ENCODE peak calls at places on chromosome 3, in nine cellular contexts. Q is HepG2, J is AG04450, N is lower leg skin, X is colonic mucosa, M is GM13977, U is lung, G is thoracic aorta, O is OCI-LY7. D is an unnamed sample.

GRCh38 chr3:45958333-45958791 is 15.1 kb downstream of the CXCR6 start:
- DNase-seq in Q (no peak), J (no peak), N (peak; percentile 69), X (no peak), M (no peak), U (no peak), G (no peak), O (no peak), D (no peak)

GRCh38 chr3:135310317-135310716 is 515.3 kb downstream of the EPHB1 start:
- DNase-seq in Q (no peak), J (no peak), N (no peak), X (no peak), M (no peak), U (no peak), G (no peak), O (no peak), D (no peak)

GRCh38 chr3:185818267-185818875 is 6.5 kb downstream of the IGF2BP2 start:
- DNase-seq in Q (no peak), J (no peak), N (no peak), X (no peak), M (no peak), U (no peak), G (no peak), O (no peak), D (no peak)

GRCh38 chr3:8500208-8500961 is 1.2 kb upstream of the LMCD1 start:
- DNase-seq in Q (peak; percentile 87), J (peak; percentile 54), N (no peak), X (no peak), M (no peak), U (peak; percentile 43), G (no peak), O (no peak), D (no peak)

GRCh38 chr3:110026421-110026820 is 689.1 kb upstream of the DPPA4 start:
- DNase-seq in Q (no peak), J (no peak), N (no peak), X (no peak), M (no peak), U (no peak), G (no peak), O (no peak), D (no peak)

GRCh38 chr3:186772886-186773417 is 10.4 kb upstream of the EIF4A2 start:
- DNase-seq in Q (no peak), J (no peak), N (peak; percentile 73), X (peak; percentile 71), M (peak; percentile 82), U (peak; percentile 62), G (no peak), O (peak; percentile 91), D (peak; percentile 82)

GRCh38 chr3:125220681-125221429 is 8.3 kb upstream of the SLC12A8 start:
- DNase-seq in Q (no peak), J (no peak), N (no peak), X (no peak), M (no peak), U (no peak), G (no peak), O (no peak), D (no peak)

GRCh38 chr3:193452338-193452737 is 73.8 kb upstream of the ATP13A5 start:
- DNase-seq in Q (no peak), J (no peak), N (no peak), X (no peak), M (no peak), U (no peak), G (no peak), O (no peak), D (no peak)

GRCh38 chr3:58683001-58683845 is 16.6 kb upstream of the FAM3D start:
- DNase-seq in Q (no peak), J (no peak), N (no peak), X (no peak), M (no peak), U (no peak), G (no peak), O (no peak), D (peak; percentile 23)

GRCh38 chr3:100756441-100756840 is 47.1 kb downstream of the TFG start:
- DNase-seq in Q (no peak), J (no peak), N (no peak), X (no peak), M (no peak), U (no peak), G (no peak), O (no peak), D (no peak)

GRCh38 chr3:67094769-67095168 is 96.7 kb downstream of the KBTBD8 start:
- DNase-seq in Q (no peak), J (no peak), N (no peak), X (peak; percentile 57), M (no peak), U (no peak), G (no peak), O (no peak), D (no peak)

GRCh38 chr3:127408684-127409420 is 121.0 kb upstream of the PRR20G start:
- DNase-seq in Q (no peak), J (no peak), N (no peak), X (peak; percentile 12), M (no peak), U (no peak), G (no peak), O (peak; percentile 22), D (no peak)

GRCh38 chr3:33202581-33203457 is 15.8 kb downstream of the SUSD5 start:
- DNase-seq in Q (no peak), J (no peak), N (no peak), X (no peak), M (no peak), U (no peak), G (no peak), O (no peak), D (no peak)

GRCh38 chr3:184110316-184110725 is 13.5 kb downstream of the HTR3E start:
- DNase-seq in Q (peak; percentile 50), J (no peak), N (no peak), X (no peak), M (no peak), U (no peak), G (no peak), O (no peak), D (no peak)

GRCh38 chr3:10531031-10531430 is 25.6 kb upstream of the ATP2B2 start:
- DNase-seq in Q (no peak), J (no peak), N (no peak), X (peak; percentile 4), M (no peak), U (no peak), G (no peak), O (no peak), D (no peak)

GRCh38 chr3:86923071-86923476 is 67.9 kb downstream of the VGLL3 start:
- DNase-seq in Q (no peak), J (peak; percentile 37), N (peak; percentile 21), X (no peak), M (no peak), U (no peak), G (no peak), O (no peak), D (no peak)

GRCh38 chr3:99418709-99419108 is 219.7 kb upstream of the COL8A1 start:
- DNase-seq in Q (no peak), J (no peak), N (no peak), X (no peak), M (peak; percentile 34), U (no peak), G (no peak), O (no peak), D (peak; percentile 30)
- TF ChIP-seq CTCF in Q (no peak), J (no peak), N (no peak), X (no peak), M (no peak), U (no peak), G (no peak), O (no peak), D (no peak)

GRCh38 chr3:55718956-55719355 is 231.8 kb upstream of the WNT5A start:
- DNase-seq in Q (no peak), J (no peak), N (no peak), X (no peak), M (no peak), U (no peak), G (no peak), O (no peak), D (no peak)

GRCh38 chr3:55719508-55719907 is 232.4 kb upstream of the WNT5A start:
- DNase-seq in Q (no peak), J (no peak), N (no peak), X (no peak), M (no peak), U (no peak), G (no peak), O (no peak), D (no peak)

GRCh38 chr3:55718475-55718874 is 231.4 kb upstream of the WNT5A start:
- DNase-seq in Q (no peak), J (no peak), N (no peak), X (no peak), M (no peak), U (no peak), G (no peak), O (no peak), D (no peak)

GRCh38 chr3:55721716-55722484 is 234.8 kb upstream of the WNT5A start:
- DNase-seq in Q (no peak), J (no peak), N (peak; percentile 17), X (peak; percentile 26), M (peak; percentile 30), U (peak; percentile 34), G (no peak), O (peak; percentile 83), D (peak; percentile 31)

GRCh38 chr3:55720614-55721013 is 233.5 kb upstream of the WNT5A start:
- DNase-seq in Q (no peak), J (no peak), N (no peak), X (no peak), M (peak; percentile 50), U (no peak), G (no peak), O (peak; percentile 72), D (peak; percentile 50)
- TF ChIP-seq CTCF in Q (no peak), J (peak; percentile 49), N (no peak), X (no peak), M (peak; percentile 34), U (no peak), G (no peak), O (peak; percentile 74), D (no peak)

GRCh38 chr3:194685723-194686413 is at the start of gene FAM43A:
- DNase-seq in Q (peak; percentile 73), J (peak; percentile 91), N (peak; percentile 92), X (peak; percentile 97), M (peak; percentile 88), U (peak; percentile 91), G (peak; percentile 62), O (peak; percentile 90), D (peak; percentile 86)
- TF ChIP-seq CTCF in Q (peak; percentile 61), J (peak; percentile 37), N (no peak), X (no peak), M (peak; percentile 28), U (no peak), G (peak; percentile 22), O (peak; percentile 41), D (no peak)

DNA sequence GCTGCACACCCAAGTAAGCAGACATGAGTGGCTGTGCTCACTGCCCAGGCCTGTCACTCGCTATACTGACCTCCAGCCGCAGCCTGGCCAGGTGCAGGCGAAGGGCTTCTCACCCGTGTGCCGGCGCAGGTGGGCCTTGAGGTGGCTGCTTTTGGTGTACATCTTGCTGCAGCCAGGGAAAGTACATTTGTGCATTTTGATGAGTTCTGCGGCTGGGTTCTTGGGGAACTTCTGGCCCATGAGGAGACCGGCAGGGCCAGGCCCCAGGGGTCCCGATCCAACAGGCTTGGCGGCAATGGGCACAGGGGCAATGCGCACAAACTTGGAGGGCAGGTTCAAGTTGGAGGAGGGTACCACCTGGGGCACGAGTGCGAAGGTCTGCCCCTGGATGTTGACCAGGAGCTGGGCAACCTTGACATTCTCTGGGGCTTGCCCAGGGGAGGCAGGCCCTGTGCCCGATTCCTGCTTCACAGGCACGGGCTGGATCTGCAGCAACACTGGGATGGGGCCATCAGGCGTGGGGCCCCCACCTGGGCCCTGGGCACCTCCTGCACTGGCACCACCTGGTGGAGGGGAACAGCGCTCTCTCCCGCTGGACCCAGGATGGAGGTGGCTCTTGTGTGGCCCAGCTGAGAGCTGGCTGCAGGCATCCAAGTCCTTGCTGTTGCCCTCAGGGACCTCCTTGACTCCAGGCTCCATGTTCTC is 5.3 kb downstream of the KLF15 start:
- DNase-seq in Q (no peak), J (no peak), N (no peak), X (no peak), M (no peak), U (no peak), G (no peak), O (no peak), D (no peak)
- TF ChIP-seq CTCF in Q (peak; percentile 33), J (no peak), N (no peak), X (no peak), M (no peak), U (no peak), G (no peak), O (peak; percentile 49), D (no peak)

D was measured in GM20000.